ENCODE peak calls at places on chromosomes 1 and 21, in four cellular contexts. Y is K562, J is GM12878, Z is HepG2. H is an unnamed sample.

GRCh38 chr1:41239988-41240610 is 2.0 kb downstream of the SCMH1 start:
- DNase-seq in Y (peak; percentile 50), J (no peak), Z (peak; percentile 99), H (no peak)

GRCh38 chr1:226719596-226720386 is 19.3 kb downstream of the ITPKB start:
- DNase-seq in Y (no peak), J (no peak), Z (no peak), H (no peak)

GRCh38 chr1:41712687-41713086 is 206.0 kb downstream of the HIVEP3 start:
- DNase-seq in Y (no peak), J (no peak), Z (no peak), H (peak; percentile 47)

GRCh38 chr1:201019321-201019977 is 4.1 kb downstream of the KIF21B start:
- DNase-seq in Y (peak; percentile 90), J (peak; percentile 84), Z (peak; percentile 17), H (no peak)

GRCh38 chr1:912740-913301 is 10.9 kb upstream of the SAMD11 start:
- DNase-seq in Y (no peak), J (no peak), Z (peak; percentile 56), H (no peak)

GRCh38 chr1:40306296-40306695 is 10.8 kb downstream of the COL9A2 start:
- DNase-seq in Y (no peak), J (no peak), Z (no peak), H (no peak)

GRCh38 chr21:39001341-39001740 is 181.9 kb downstream of the PSMG1 start:
- DNase-seq in Y (no peak), J (no peak), Z (no peak), H (no peak)

GRCh38 chr1:39987869-39988268 is 32.9 kb downstream of the MFSD2A start:
- DNase-seq in Y (no peak), J (no peak), Z (no peak), H (no peak)

GRCh38 chr1:216095400-216095799 is 327.8 kb downstream of the USH2A start:
- DNase-seq in Y (no peak), J (no peak), Z (no peak), H (no peak)

GRCh38 chr1:26874896-26875295 is 11.9 kb downstream of the SFN start:
- DNase-seq in Y (no peak), J (no peak), Z (no peak), H (no peak)

GRCh38 chr1:13951793-13952751 is 252.1 kb downstream of the PRDM2 start:
- DNase-seq in Y (no peak), J (no peak), Z (no peak), H (no peak)

GRCh38 chr21:33292724-33293123 is 26.6 kb downstream of the IL10RB start:
- DNase-seq in Y (no peak), J (no peak), Z (no peak), H (no peak)

GRCh38 chr1:227746676-227747075 is 11.4 kb downstream of the SNAP47 start:
- DNase-seq in Y (no peak), J (no peak), Z (no peak), H (no peak)

GRCh38 chr1:108512239-108513071 is 47.4 kb upstream of the EEIG2 start:
- DNase-seq in Y (peak; percentile 68), J (no peak), Z (no peak), H (peak; percentile 41)

GRCh38 chr1:111739984-111740765 is 980 bp upstream of the INKA2 start:
- DNase-seq in Y (peak; percentile 20), J (no peak), Z (no peak), H (peak; percentile 86)

GRCh38 chr1:22234631-22235030 is 91.7 kb upstream of the WNT4 start:
- DNase-seq in Y (no peak), J (no peak), Z (no peak), H (no peak)

GRCh38 chr1:59976194-59977074 is 49.9 kb upstream of the CYP2J2 start:
- DNase-seq in Y (peak; percentile 57), J (no peak), Z (peak; percentile 16), H (peak; percentile 74)

GRCh38 chr1:203364806-203365205 is 13.9 kb upstream of the FMOD start:
- DNase-seq in Y (no peak), J (no peak), Z (no peak), H (no peak)

GRCh38 chr1:43438006-43438405 is 15.7 kb downstream of the HYI start:
- DNase-seq in Y (no peak), J (no peak), Z (no peak), H (no peak)

GRCh38 chr1:53390261-53390660 is 62.4 kb upstream of the LRP8 start:
- DNase-seq in Y (no peak), J (no peak), Z (no peak), H (no peak)

GRCh38 chr1:184672013-184672726 is 82.5 kb downstream of the EDEM3 start:
- DNase-seq in Y (no peak), J (no peak), Z (no peak), H (no peak)

GRCh38 chr1:55623339-55623738 is 408.2 kb upstream of the USP24 start:
- DNase-seq in Y (peak; percentile 6), J (no peak), Z (no peak), H (no peak)

GRCh38 chr1:20574686-20575543 is 14.0 kb upstream of the CDA start:
- DNase-seq in Y (peak; percentile 90), J (no peak), Z (peak; percentile 75), H (peak; percentile 85)

GRCh38 chr1:184743062-184743756 is 11.4 kb downstream of the EDEM3 start:
- DNase-seq in Y (no peak), J (peak; percentile 57), Z (no peak), H (no peak)

GRCh38 chr1:171245458-171246064 is 2.7 kb upstream of the FMO1 start:
- DNase-seq in Y (peak; percentile 50), J (no peak), Z (peak; percentile 25), H (peak; percentile 37)

GRCh38 chr1:88801575-88802208 is 89.7 kb downstream of the GTF2B start:
- DNase-seq in Y (no peak), J (peak; percentile 12), Z (no peak), H (no peak)

DNA sequence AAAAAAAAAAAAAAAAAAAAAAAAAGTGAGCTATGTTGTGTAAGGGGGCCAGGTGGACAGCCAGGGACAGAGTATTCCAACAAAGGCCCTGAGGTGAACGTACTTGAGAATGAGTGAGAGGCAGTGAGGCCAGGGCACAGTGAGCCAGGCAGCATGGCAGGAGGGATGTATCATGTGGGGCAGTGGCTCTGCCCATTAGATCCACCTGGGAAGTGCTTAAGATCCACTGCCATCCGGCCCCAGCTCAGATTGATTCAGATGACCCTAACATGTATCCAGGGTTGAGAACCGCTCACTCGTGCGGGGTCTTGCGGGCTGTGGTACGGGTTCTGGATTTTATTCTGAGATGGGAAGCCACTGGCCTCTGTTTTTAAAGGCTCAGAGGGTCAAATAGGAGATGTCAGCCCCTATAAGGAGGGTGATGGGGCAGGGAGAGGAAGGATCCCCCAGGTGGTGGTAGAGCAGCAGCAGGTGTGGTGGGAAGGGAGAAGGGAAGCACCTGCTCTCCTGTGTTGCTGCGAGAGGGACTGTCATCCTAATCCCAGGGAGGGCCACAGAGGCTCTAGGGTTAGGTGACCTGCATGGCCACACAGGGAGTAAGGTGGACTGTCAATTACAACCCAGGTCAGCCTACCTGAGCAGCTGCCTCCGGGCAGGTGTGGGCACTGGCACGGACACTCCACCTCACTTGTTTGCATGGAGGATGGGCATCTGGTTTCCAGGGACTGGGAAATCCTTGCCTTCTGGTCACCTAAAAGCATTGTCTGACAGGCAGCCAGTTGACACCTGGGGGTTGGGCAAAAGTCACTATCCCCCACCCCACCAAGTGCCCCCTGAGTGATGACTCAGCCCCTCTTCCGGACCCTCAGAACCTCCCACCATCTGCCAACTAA is 31.6 kb downstream of the CDK18 start:
- DNase-seq in Y (no peak), J (no peak), Z (no peak), H (peak; percentile 4)
- TF ChIP-seq NFIC in Y (no peak), J (no peak), Z (no peak), H (no peak)

GRCh38 chr1:8992936-8993687 is 33.1 kb downstream of the SLC2A7 start:
- DNase-seq in Y (no peak), J (no peak), Z (no peak), H (no peak)
- TF ChIP-seq CTCF in Y (no peak), J (no peak), Z (no peak), H (peak; percentile 35)

GRCh38 chr1:91737650-91738049 is 148.3 kb downstream of the TGFBR3 start:
- DNase-seq in Y (no peak), J (no peak), Z (no peak), H (no peak)

GRCh38 chr1:91732991-91733390 is 153.0 kb downstream of the TGFBR3 start:
- DNase-seq in Y (no peak), J (no peak), Z (no peak), H (no peak)

GRCh38 chr1:91735266-91735845 is 150.6 kb downstream of the TGFBR3 start:
- DNase-seq in Y (no peak), J (no peak), Z (peak; percentile 35), H (no peak)

GRCh38 chr1:91736146-91736998 is 149.6 kb downstream of the TGFBR3 start:
- DNase-seq in Y (no peak), J (no peak), Z (peak; percentile 31), H (no peak)

DNA sequence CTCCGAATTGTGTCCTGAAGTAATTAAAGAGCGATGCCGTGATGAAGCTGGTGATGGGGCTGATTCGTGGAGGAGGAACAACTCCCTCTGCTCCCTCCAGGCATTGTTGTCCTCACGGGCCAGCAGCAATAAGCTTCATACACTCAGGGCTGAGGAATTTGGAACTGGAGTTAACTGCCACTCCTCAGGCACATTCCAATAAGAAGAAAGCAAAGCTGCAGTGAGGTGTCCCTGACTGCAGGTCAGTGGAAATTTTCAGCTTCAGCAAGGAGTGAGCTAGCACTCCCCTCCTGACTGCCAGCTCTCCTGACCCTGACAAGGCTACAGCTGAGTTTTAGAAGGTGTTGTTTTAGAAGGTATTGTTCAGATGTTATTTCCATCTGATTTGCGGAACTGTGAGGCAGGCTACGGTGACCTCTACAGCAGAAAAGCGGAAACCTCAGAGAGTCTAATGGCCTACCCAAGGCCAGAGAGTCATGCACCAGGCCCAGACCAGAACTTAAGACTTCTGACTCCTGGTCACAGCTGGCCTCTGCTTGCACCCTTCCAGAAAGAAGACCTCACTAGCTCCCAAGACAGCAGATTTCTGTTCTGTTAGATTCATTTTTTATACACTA is 148.8 kb downstream of the TGFBR3 start:
- DNase-seq in Y (no peak), J (no peak), Z (peak; percentile 87), H (no peak)
- TF ChIP-seq EP300 in Y (no peak), J (no peak), Z (peak; percentile 34), H (no peak)

DNA sequence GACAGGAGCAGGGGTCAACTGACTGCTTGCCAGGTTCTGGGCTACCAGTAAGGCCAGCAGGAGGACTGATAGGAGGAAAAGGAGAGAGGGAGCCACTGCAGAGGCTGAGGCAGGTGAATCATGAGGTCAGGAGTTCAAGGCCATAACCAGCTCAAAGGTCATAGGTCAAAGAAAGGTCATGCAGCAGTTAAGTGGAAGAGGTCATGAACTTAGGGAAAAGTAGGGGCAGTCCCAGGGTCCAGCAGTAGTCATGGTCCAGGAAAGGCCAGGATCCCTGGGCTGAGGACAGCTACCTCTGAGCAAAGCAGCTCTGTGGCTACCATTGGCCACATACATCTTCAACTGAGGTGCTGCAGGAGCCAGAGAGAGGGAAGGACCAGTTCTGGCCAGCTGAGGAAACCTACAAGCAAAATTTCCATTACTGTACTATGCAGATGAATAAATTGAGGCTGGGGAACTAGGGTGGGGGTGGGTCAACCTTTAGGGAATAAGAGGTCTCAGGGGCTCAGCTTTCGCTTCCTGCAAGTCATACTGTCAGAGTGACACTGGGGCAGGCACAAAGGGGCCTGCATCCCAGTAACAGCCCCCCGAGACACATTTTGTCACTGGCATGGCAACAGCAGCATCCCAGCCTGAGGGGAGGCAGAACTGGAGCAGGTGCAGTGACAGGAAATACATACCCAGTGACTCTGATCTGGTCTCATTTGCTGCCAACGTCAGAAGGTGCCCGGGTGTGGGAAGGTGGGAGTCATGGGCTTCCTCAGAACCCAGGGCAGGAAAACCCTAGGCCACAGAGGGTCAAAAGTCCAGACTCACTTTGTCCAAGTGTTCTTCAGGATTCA is 5.2 kb upstream of the INPP5B start:
- DNase-seq in Y (no peak), J (no peak), Z (no peak), H (no peak)
- TF ChIP-seq NFIC in Y (no peak), J (no peak), Z (no peak), H (no peak)

GRCh38 chr1:66331641-66332523 is 202.1 kb upstream of the SGIP1 start:
- DNase-seq in Y (no peak), J (no peak), Z (no peak), H (peak; percentile 23)
- TF ChIP-seq CTCF in Y (no peak), J (no peak), Z (no peak), H (peak; percentile 33)